ENCODE peak calls at places on chromosomes 6 and 20, in six cellular contexts. V, D, C, B, I and X are unnamed samples.

GRCh38 chr20:10641467-10641866 is 32.3 kb downstream of the JAG1 start:
- DNase-seq in V (no peak), I (no peak), C (no peak), B (peak), D (no peak), X (no peak)

GRCh38 chr6:127022297-127022696 is 96.2 kb upstream of the RSPO3 start:
- DNase-seq in V (no peak), B (no peak), D (peak), I (no peak), C (peak), X (no peak)

GRCh38 chr20:50868509-50869495 is 62.4 kb downstream of the ADNP start:
- DNase-seq in V (no peak), C (no peak), B (peak), I (no peak), D (no peak), X (no peak)

GRCh38 chr20:24149881-24150307 is 161.3 kb upstream of the GGTLC1 start:
- DNase-seq in V (no peak), D (no peak), B (no peak), C (peak), I (peak), X (no peak)

GRCh38 chr6:99761701-99762100 is 155.1 kb downstream of the PRDM13 start:
- DNase-seq in I (no peak), B (no peak), C (no peak), V (no peak), D (no peak), X (no peak)

GRCh38 chr6:65997539-65997938 is 290.5 kb upstream of the EYS start:
- DNase-seq in B (no peak), C (no peak), D (no peak), I (no peak), V (no peak), X (no peak)

GRCh38 chr20:61839912-61840441 is 225.7 kb downstream of the TAF4 start:
- DNase-seq in V (no peak), I (no peak), C (no peak), D (no peak), B (peak), X (no peak)

GRCh38 chr6:43239054-43239453 is 4.2 kb upstream of the TTBK1 start:
- DNase-seq in B (no peak), D (no peak), I (no peak), V (no peak), C (no peak), X (no peak)

GRCh38 chr20:62609811-62610757 is 32.2 kb upstream of the SLCO4A1 start:
- DNase-seq in B (peak), V (no peak), C (no peak), D (no peak), I (no peak), X (no peak)

GRCh38 chr6:18978330-18979128 is 591.4 kb downstream of the RNF144B start:
- DNase-seq in D (no peak), B (no peak), C (peak), I (no peak), V (no peak), X (no peak)

GRCh38 chr6:156988276-156989158 is 211.3 kb downstream of the ARID1B start:
- DNase-seq in I (no peak), V (no peak), C (no peak), B (no peak), D (no peak), X (no peak)

GRCh38 chr20:52493177-52493711 is 301.7 kb upstream of the ZFP64 start:
- DNase-seq in D (no peak), B (no peak), C (peak), V (no peak), I (no peak), X (no peak)

GRCh38 chr20:33526769-33527168 is 36.9 kb downstream of the CBFA2T2 start:
- DNase-seq in B (no peak), I (no peak), C (no peak), V (no peak), D (no peak), X (no peak)
- H3K27ac ChIP-seq in B (no peak), I (no peak), C (no peak), V (no peak), D (no peak), X (no peak)

GRCh38 chr6:2840794-2841061 is 935 bp downstream of the SERPINB1 start:
- DNase-seq in C (no peak), V (no peak), D (no peak), I (no peak), B (no peak), X (no peak)

GRCh38 chr6:2841264-2842138 is at the start of gene SERPINB1:
- DNase-seq in I (peak), D (peak), B (peak), C (peak), V (peak), X (peak)

GRCh38 chr6:2842139-2842552 is 483 bp upstream of the SERPINB1 start:
- DNase-seq in C (no peak), I (peak), V (no peak), B (no peak), D (no peak), X (no peak)

GRCh38 chr6:2839982-2840793 is 1.5 kb downstream of the SERPINB1 start:
- DNase-seq in I (peak), B (no peak), D (no peak), V (no peak), C (peak), X (no peak)

DNA sequence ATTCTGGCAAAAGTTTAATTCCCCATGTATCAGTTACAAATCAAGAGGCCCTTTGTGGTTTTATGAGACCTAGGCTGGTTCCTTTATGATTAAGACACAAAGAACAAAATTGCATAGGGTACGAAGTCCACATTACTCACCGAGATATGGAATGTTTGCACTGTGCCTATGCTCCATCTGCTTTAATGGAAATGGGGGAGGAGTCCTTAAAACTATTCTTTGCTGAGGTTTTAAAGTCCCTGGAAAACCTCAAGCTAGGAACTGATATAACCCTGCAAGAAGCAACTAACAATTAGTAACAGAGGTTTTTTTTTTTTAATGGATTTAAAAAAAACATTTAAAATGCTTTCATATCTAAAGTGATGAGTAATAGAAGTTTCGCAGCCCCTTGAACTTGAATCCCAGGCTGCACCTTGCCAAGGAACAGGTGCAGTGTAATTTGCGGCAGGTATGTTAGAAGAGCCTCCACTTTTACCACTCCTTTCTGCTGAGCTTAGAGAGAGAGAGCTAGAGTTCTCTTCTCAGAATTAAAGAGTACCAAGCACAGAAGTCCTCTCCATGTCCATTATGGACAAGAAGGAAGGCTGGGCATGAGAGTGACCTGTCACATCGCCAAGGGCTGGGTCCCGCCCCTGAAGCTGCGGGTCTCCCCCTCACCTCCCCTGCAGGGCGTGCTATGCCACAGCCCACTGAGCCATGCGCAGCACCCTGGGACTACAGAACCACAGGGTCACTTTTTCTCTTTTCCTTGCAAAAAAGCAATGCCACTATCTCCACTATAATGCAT is 2.3 kb downstream of the SERPINB1 start:
- DNase-seq in D (no peak), C (peak), B (no peak), I (peak), V (no peak), X (no peak)
- H3K27ac ChIP-seq in D (peak), C (no peak), B (no peak), I (peak), V (no peak), X (peak)

GRCh38 chr6:144725731-144726522 is 440.8 kb downstream of the UTRN start:
- DNase-seq in I (no peak), V (peak), C (no peak), D (no peak), B (no peak), X (no peak)
- H3K27ac ChIP-seq in I (no peak), V (no peak), C (no peak), D (no peak), B (no peak), X (no peak)

GRCh38 chr20:57007171-57007540 is 259.3 kb downstream of the BMP7 start:
- DNase-seq in V (no peak), B (no peak), D (no peak), C (no peak), I (no peak), X (no peak)

GRCh38 chr20:57006411-57007170 is 259.9 kb downstream of the BMP7 start:
- DNase-seq in I (no peak), V (no peak), C (peak), D (no peak), B (no peak), X (no peak)

GRCh38 chr20:57009355-57009754 is 257.1 kb downstream of the BMP7 start:
- DNase-seq in I (no peak), D (no peak), C (no peak), B (no peak), V (no peak), X (no peak)

GRCh38 chr20:57009775-57010174 is 256.7 kb downstream of the BMP7 start:
- DNase-seq in C (no peak), V (no peak), D (no peak), I (no peak), B (no peak), X (no peak)

GRCh38 chr20:57008217-57008616 is 258.2 kb downstream of the BMP7 start:
- DNase-seq in C (peak), D (no peak), I (no peak), B (no peak), V (no peak), X (no peak)
- H3K27ac ChIP-seq in C (no peak), D (no peak), I (no peak), B (no peak), V (no peak), X (no peak)

GRCh38 chr6:80333342-80333741 is 226.9 kb downstream of the BCKDHB start:
- DNase-seq in C (no peak), V (no peak), I (no peak), B (no peak), D (no peak), X (no peak)
- H3K27ac ChIP-seq in C (no peak), V (no peak), I (no peak), B (no peak), D (no peak), X (no peak)

GRCh38 chr6:53752856-53753255 is 41.9 kb upstream of the LRRC1 start:
- DNase-seq in I (no peak), D (no peak), V (no peak), C (peak), B (no peak), X (peak)
- H3K27ac ChIP-seq in I (no peak), D (no peak), V (no peak), C (peak), B (no peak), X (no peak)

GRCh38 chr20:19834783-19835182 is 76.7 kb downstream of the RIN2 start:
- DNase-seq in C (no peak), B (no peak), D (no peak), V (no peak), I (no peak), X (no peak)
- H3K27ac ChIP-seq in C (no peak), B (no peak), D (no peak), V (no peak), I (no peak), X (no peak)

GRCh38 chr6:6803180-6803978 is 214.9 kb downstream of the LY86 start:
- DNase-seq in B (peak), I (no peak), C (no peak), V (no peak), D (no peak), X (no peak)
- H3K27ac ChIP-seq in B (no peak), I (no peak), C (no peak), V (no peak), D (no peak), X (no peak)

DNA sequence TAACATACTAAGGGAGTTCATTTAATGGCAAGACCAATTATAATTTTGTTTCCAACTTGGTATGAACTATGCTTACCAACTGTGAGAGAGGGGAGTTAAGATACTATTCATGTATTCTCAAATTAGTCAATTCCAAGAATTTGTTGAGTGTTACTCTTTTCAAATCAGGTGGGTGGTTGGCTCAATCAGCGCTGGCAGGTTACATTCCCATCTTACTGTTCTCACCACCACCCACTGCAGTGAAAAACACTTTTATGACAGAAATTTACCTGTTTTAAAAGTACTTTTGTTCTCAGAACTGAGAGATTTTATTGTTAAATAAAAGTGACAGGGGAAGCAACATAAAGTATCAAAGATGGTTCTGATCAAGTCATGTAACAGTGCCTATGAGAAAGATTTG is 642.0 kb downstream of the PRKN start:
- DNase-seq in B (no peak), C (no peak), I (no peak), V (no peak), D (no peak), X (no peak)
- H3K27ac ChIP-seq in B (no peak), C (no peak), I (no peak), V (no peak), D (no peak), X (no peak)